ENCODE peak calls at places on chromosomes 5 and 9, in five cellular contexts. I is Right ventricle myocardium inferior, Q is T follicular helper cell, S is fibroblast of pulmonary artery, D is neuronal stem cell. G is an unnamed sample.

GRCh38 chr9:119667163-119667562 is 297.9 kb upstream of the BRINP1 start:
- DNase-seq in I (no peak), Q (no peak), S (no peak), D (no peak), G (no peak)

GRCh38 chr5:154202379-154203260 is 12.1 kb downstream of the GALNT10 start:
- DNase-seq in I (no peak), Q (no peak), S (no peak), D (no peak), G (peak)

GRCh38 chr9:137550958-137551655 is 572 bp upstream of the MRPL41 start:
- DNase-seq in I (peak), Q (no peak), S (peak), D (peak), G (peak)

GRCh38 chr9:98333703-98334582 is 78.5 kb upstream of the TBC1D2 start:
- DNase-seq in I (no peak), Q (no peak), S (peak), D (no peak), G (no peak)

GRCh38 chr9:995776-996175 is 19.3 kb downstream of the DMRT3 start:
- DNase-seq in I (no peak), Q (no peak), S (no peak), D (no peak), G (no peak)

GRCh38 chr5:83577036-83577636 is 105.6 kb downstream of the VCAN start:
- DNase-seq in I (no peak), Q (no peak), S (peak), D (no peak), G (no peak)

GRCh38 chr9:19201899-19202891 is 28.3 kb upstream of the DENND4C start:
- DNase-seq in I (no peak), Q (no peak), S (peak), D (no peak), G (no peak)

GRCh38 chr5:173236531-173237501 is 1.8 kb upstream of the NKX2-5 start:
- DNase-seq in I (peak), Q (no peak), S (no peak), D (no peak), G (no peak)

GRCh38 chr5:43288269-43288831 is 24.9 kb downstream of the HMGCS1 start:
- DNase-seq in I (no peak), Q (no peak), S (no peak), D (no peak), G (no peak)

GRCh38 chr9:71646131-71646530 is 122.2 kb downstream of the CEMIP2 start:
- DNase-seq in I (no peak), Q (no peak), S (no peak), D (no peak), G (no peak)

GRCh38 chr9:15622596-15622995 is 69.8 kb downstream of the CCDC171 start:
- DNase-seq in I (no peak), Q (no peak), S (peak), D (no peak), G (peak)

GRCh38 chr5:32443541-32444190 is 874 bp downstream of the ZFR start:
- DNase-seq in I (no peak), Q (peak), S (peak), D (peak), G (peak)

GRCh38 chr5:6914336-6914735 is 201.1 kb downstream of the TENT4A start:
- DNase-seq in I (no peak), Q (no peak), S (no peak), D (no peak), G (no peak)

GRCh38 chr9:93197670-93198069 is 13.7 kb downstream of the WNK2 start:
- DNase-seq in I (no peak), Q (no peak), S (no peak), D (no peak), G (no peak)

GRCh38 chr5:14447958-14448881 is 133.4 kb upstream of the OTULINL start:
- DNase-seq in I (no peak), Q (no peak), S (peak), D (no peak), G (no peak)

GRCh38 chr5:65722575-65723424 is 795 bp downstream of the NLN start:
- DNase-seq in I (no peak), Q (no peak), S (peak), D (peak), G (no peak)

GRCh38 chr9:37508135-37508833 is 22.5 kb downstream of the POLR1E start:
- DNase-seq in I (no peak), Q (no peak), S (no peak), D (no peak), G (no peak)

GRCh38 chr5:103411721-103412120 is 150.9 kb downstream of the NUDT12 start:
- DNase-seq in I (no peak), Q (no peak), S (no peak), D (no peak), G (no peak)

G was measured in NCI-H1105.